ENCODE peak calls at places on chromosomes 11 and 22, in seven cellular contexts. Q is AG09309, T is AG04450, E is IMR-90, F is nephron progenitor cell, A is epithelial cell of esophagus, D is fibroblast of mammary gland. N is an unnamed sample.

GRCh38 chr11:61690706-61691377 is 10.7 kb downstream of the DAGLA start:
- DNase-seq in E (no peak), A (no peak), F (no peak), D (no peak), Q (no peak), T (no peak), N (no peak)

GRCh38 chr11:110075087-110075821 is 17.9 kb upstream of the ZC3H12C start:
- DNase-seq in E (no peak), D (peak; percentile 86), F (no peak), Q (no peak), A (no peak), T (no peak), N (peak; percentile 59)

GRCh38 chr22:48263791-48264351 is 1501.4 kb downstream of the TBC1D22A start:
- DNase-seq in A (no peak), D (no peak), T (no peak), Q (no peak), E (no peak), F (no peak), N (no peak)

GRCh38 chr22:33921576-33922181 is 1.4 kb upstream of the LARGE1 start:
- DNase-seq in D (peak; percentile 47), A (peak; percentile 5), E (peak; percentile 60), F (peak; percentile 87), T (peak; percentile 30), Q (no peak), N (peak; percentile 53)

GRCh38 chr11:85483861-85484260 is 143.3 kb downstream of the DLG2 start:
- DNase-seq in E (peak; percentile 27), Q (peak; percentile 11), F (no peak), A (no peak), D (peak; percentile 30), T (peak; percentile 3), N (no peak)

GRCh38 chr11:45332486-45332934 is 46.4 kb upstream of the SYT13 start:
- DNase-seq in D (peak; percentile 41), F (peak; percentile 57), Q (no peak), A (no peak), T (no peak), E (peak; percentile 19), N (peak; percentile 63)

GRCh38 chr11:1297011-1297575 is 12.3 kb downstream of the TOLLIP start:
- DNase-seq in E (no peak), A (no peak), T (no peak), D (no peak), F (no peak), Q (no peak), N (peak; percentile 13)

GRCh38 chr11:76752321-76753175 is 30.6 kb upstream of the TSKU start:
- DNase-seq in T (peak; percentile 70), A (peak; percentile 56), F (no peak), D (peak; percentile 96), E (peak; percentile 88), Q (peak; percentile 85), N (no peak)

GRCh38 chr11:93718057-93718563 is 23.2 kb downstream of the TAF1D start:
- DNase-seq in E (no peak), A (no peak), T (no peak), F (no peak), D (no peak), Q (no peak), N (no peak)

GRCh38 chr22:30968015-30968923 is at the start of gene MORC2:
- DNase-seq in F (no peak), Q (no peak), D (no peak), E (peak; percentile 15), A (no peak), T (no peak), N (no peak)

GRCh38 chr11:108117746-108118371 is 3.5 kb upstream of the ACAT1 start:
- DNase-seq in T (peak; percentile 34), E (peak; percentile 76), Q (peak; percentile 43), D (peak; percentile 77), A (peak; percentile 57), F (no peak), N (no peak)

GRCh38 chr11:71151561-71151960 is 100.8 kb downstream of the SHANK2 start:
- DNase-seq in T (no peak), F (no peak), Q (no peak), A (no peak), E (no peak), D (no peak), N (no peak)

DNA sequence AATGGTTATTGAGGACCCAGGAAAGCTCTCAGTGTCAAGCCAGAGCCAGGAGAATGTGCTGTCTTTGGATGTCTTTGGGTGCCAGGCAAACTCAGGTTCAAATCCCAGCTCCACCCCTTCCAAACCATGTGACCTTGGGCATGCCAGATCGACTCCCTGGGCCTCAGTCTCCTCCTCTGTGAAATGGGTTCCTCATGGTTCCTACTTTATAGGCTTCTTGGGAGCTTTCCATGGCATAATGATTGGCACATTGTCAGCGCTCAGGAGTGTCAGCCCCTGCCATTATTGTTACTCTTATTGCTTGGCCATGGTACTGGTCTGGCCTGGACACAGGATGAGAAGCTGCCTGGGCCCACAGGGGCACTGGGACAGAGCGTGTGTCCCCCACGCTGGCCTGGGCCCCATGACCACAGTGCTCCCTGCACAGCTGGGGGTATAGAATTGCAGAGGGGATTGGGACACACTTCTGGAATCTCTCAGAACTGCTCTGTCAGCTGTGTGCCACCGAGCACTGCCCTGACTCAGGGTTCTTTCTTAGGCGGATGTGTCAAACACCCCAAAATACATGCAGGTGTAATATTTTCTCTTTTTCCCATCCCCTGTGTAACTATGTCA is 37.6 kb upstream of the CRYBB3 start:
- DNase-seq in D (no peak), T (no peak), A (no peak), Q (no peak), F (no peak), E (no peak), N (no peak)
- TF ChIP-seq CTCF in D (no peak), T (no peak), A (no peak), Q (no peak), F (no peak), E (no peak), N (no peak)

GRCh38 chr11:48384670-48385069 is 18.4 kb upstream of the OR4C5 start:
- DNase-seq in D (no peak), F (no peak), E (no peak), A (no peak), T (no peak), Q (no peak), N (no peak)
- TF ChIP-seq CTCF in D (peak; percentile 2), F (no peak), E (no peak), A (no peak), T (no peak), Q (no peak), N (no peak)

DNA sequence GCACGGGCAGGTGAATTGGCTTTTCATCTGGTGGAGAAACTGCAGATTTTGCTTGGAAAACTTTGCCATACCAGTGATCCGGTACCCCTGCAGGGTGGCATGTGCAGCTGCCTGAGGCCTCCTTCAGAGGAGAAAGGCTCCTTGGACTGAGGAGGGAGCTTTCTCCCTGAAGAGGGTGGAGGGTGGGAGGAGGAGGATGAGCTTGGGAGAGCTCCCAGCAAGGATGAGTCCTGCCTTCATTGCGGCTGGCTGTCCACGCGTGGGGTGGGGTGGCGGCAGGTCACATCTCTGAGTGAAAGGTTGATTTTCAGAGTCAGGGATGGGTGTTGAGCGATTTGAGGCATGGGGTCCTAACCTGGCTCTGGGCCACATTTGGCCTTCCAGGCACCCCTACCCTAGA is 96.8 kb downstream of the GRAMD1B start:
- DNase-seq in F (no peak), A (no peak), D (no peak), E (no peak), T (no peak), Q (no peak), N (no peak)
- TF ChIP-seq CTCF in F (no peak), A (no peak), D (no peak), E (no peak), T (no peak), Q (no peak), N (no peak)

GRCh38 chr11:73997120-73997772 is 11.6 kb downstream of the UCP3 start:
- DNase-seq in A (no peak), E (no peak), T (no peak), F (no peak), Q (no peak), D (no peak), N (no peak)
- TF ChIP-seq CTCF in A (no peak), E (no peak), T (no peak), F (no peak), Q (no peak), D (no peak), N (no peak)

DNA sequence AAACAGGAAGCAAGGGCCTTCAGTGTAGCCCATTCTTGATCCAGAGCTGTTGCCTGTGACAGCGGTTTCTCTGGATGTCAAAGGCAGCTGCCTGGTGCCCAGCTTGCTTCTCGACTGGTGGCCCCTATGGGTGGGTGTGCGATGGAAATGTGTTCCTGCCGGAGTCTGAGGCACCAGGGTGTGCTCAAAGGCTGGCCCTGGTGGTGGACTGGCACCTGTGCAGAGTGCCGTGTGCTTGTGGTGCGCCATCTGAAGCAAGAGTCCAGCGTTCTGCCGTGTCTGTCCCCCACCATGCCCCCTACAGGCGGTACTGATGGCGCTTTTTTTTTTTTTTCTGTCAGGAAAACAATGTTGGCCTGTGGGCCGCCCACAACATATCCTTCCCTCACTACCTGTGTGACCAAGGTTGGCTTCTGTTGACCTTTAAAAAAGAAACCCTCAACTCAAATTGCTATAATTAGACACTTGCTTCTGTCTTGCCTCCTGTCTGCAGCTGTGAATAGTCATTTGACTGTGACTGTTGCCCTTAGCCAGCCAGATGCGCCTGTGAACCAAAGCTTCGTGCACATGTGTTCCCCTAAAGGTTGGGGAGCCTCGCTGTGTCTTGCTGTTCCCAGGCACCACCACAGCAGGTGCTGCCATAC is 4.7 kb upstream of the RANBP1 start:
- DNase-seq in T (no peak), D (peak; percentile 38), F (no peak), Q (no peak), A (peak; percentile 32), E (peak; percentile 5), N (no peak)
- TF ChIP-seq CTCF in T (peak; percentile 53), D (peak; percentile 47), F (peak; percentile 30), Q (peak; percentile 47), A (peak; percentile 39), E (peak; percentile 40), N (peak; percentile 44)

GRCh38 chr11:127998421-127998820 is 588.9 kb downstream of the ETS1 start:
- DNase-seq in T (no peak), F (no peak), A (peak; percentile 38), Q (no peak), E (peak; percentile 45), D (no peak), N (no peak)

GRCh38 chr11:127994736-127995135 is 592.6 kb downstream of the ETS1 start:
- DNase-seq in D (peak; percentile 4), Q (peak; percentile 23), A (peak; percentile 2), E (peak; percentile 69), F (no peak), T (peak; percentile 15), N (no peak)

GRCh38 chr11:127996825-127997224 is 590.5 kb downstream of the ETS1 start:
- DNase-seq in E (peak; percentile 60), T (no peak), A (peak; percentile 7), D (peak; percentile 17), Q (peak; percentile 27), F (no peak), N (no peak)

GRCh38 chr11:127993788-127994187 is 593.6 kb downstream of the ETS1 start:
- DNase-seq in E (no peak), Q (no peak), D (no peak), F (no peak), T (no peak), A (no peak), N (no peak)
- TF ChIP-seq CTCF in E (no peak), Q (no peak), D (peak; percentile 10), F (no peak), T (peak; percentile 15), A (no peak), N (peak; percentile 34)

DNA sequence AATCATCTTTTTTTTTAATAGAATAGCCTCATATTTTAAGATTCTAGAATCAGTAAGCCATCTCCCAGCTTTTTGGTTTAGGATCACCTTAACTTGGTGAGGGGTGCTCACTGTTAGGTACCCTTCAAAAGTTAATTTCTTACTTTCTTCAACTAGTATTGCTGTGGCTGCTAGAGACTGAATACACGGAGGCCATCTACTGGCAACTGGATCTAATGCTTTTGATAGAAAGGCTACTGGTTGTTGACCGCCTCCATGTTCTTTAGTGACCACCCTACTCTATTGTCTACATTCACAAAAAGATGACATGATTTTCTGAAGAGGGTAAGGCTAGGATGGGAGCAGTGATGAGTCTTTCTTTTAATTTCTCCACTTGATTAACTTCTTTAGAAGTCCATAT is 16.7 kb upstream of the ALDH3B2 start:
- DNase-seq in D (no peak), F (no peak), T (no peak), A (peak; percentile 15), Q (no peak), E (no peak), N (no peak)
- TF ChIP-seq CTCF in D (peak; percentile 26), F (no peak), T (peak; percentile 18), A (peak; percentile 49), Q (peak; percentile 26), E (no peak), N (no peak)

N was measured in mesothelial cell of epicardium.